ENCODE peak calls at places on chromosomes 7 and 10, in seven cellular contexts. Q, S, R, G, J, P and V are unnamed samples.

GRCh38 chr10:79096514-79096913 is 27.7 kb downstream of the ZMIZ1 start:
- DNase-seq in Q (no peak), S (no peak), R (no peak), G (no peak), J (no peak), P (no peak), V (no peak)

GRCh38 chr10:94735197-94735596 is 27.3 kb upstream of the CYP2C19 start:
- DNase-seq in Q (no peak), S (no peak), R (no peak), G (no peak), J (no peak), P (no peak), V (no peak)

GRCh38 chr10:84179059-84179710 is 5.6 kb downstream of the GPR15LG start:
- DNase-seq in Q (no peak), S (no peak), R (no peak), G (no peak), J (no peak), P (peak), V (peak)

GRCh38 chr10:24952701-24953349 is 419 bp upstream of the PRTFDC1 start:
- DNase-seq in Q (peak), S (peak), R (no peak), G (peak), J (peak), P (no peak), V (no peak)

GRCh38 chr7:91468231-91468630 is 204.0 kb downstream of the FZD1 start:
- DNase-seq in Q (no peak), S (no peak), R (no peak), G (no peak), J (no peak), P (no peak), V (no peak)

GRCh38 chr7:152615052-152615741 is 60.7 kb downstream of the XRCC2 start:
- DNase-seq in Q (no peak), S (no peak), R (no peak), G (no peak), J (no peak), P (no peak), V (no peak)

GRCh38 chr7:26609082-26609481 is 255.3 kb downstream of the SKAP2 start:
- DNase-seq in Q (no peak), S (no peak), R (no peak), G (no peak), J (no peak), P (no peak), V (no peak)

GRCh38 chr7:53398566-53398965 is 363.1 kb downstream of the POM121L12 start:
- DNase-seq in Q (no peak), S (no peak), R (no peak), G (no peak), J (no peak), P (no peak), V (no peak)

GRCh38 chr10:107984149-107984548 is 819.6 kb upstream of the SORCS1 start:
- DNase-seq in Q (no peak), S (no peak), R (no peak), G (no peak), J (no peak), P (no peak), V (no peak)

GRCh38 chr7:74364061-74364460 is 74.9 kb downstream of the CLIP2 start:
- DNase-seq in Q (no peak), S (no peak), R (no peak), G (no peak), J (no peak), P (no peak), V (no peak)

GRCh38 chr7:158296798-158297104 is 290.9 kb downstream of the PTPRN2 start:
- DNase-seq in Q (no peak), S (no peak), R (no peak), G (no peak), J (no peak), P (no peak), V (no peak)

GRCh38 chr7:64686493-64687184 is 20.7 kb downstream of the ZNF107 start:
- DNase-seq in Q (peak), S (no peak), R (no peak), G (no peak), J (no peak), P (peak), V (no peak)

GRCh38 chr10:86670876-86671275 is 2.6 kb downstream of the LDB3 start:
- DNase-seq in Q (no peak), S (no peak), R (no peak), G (no peak), J (no peak), P (no peak), V (no peak)

GRCh38 chr10:45557275-45557905 is 115.2 kb downstream of the ZFAND4 start:
- DNase-seq in Q (no peak), S (no peak), R (no peak), G (no peak), J (no peak), P (no peak), V (no peak)

GRCh38 chr10:23065549-23065948 is 29.8 kb upstream of the MSRB2 start:
- DNase-seq in Q (peak), S (peak), R (peak), G (peak), J (peak), P (peak), V (no peak)

GRCh38 chr7:37987732-37988131 is 67.3 kb downstream of the EPDR1 start:
- DNase-seq in Q (peak), S (no peak), R (no peak), G (no peak), J (no peak), P (peak), V (no peak)

GRCh38 chr10:43045631-43046287 is 31.1 kb upstream of the RET start:
- DNase-seq in Q (peak), S (no peak), R (no peak), G (peak), J (no peak), P (no peak), V (no peak)

GRCh38 chr10:112565434-112566053 is 118.5 kb downstream of the VTI1A start:
- DNase-seq in Q (peak), S (no peak), R (peak), G (peak), J (peak), P (peak), V (peak)

GRCh38 chr10:93917064-93917391 is 23.2 kb downstream of the SLC35G1 start:
- DNase-seq in Q (no peak), S (no peak), R (no peak), G (no peak), J (no peak), P (no peak), V (no peak)

GRCh38 chr10:113679463-113680171 is at the start of gene CASP7:
- DNase-seq in Q (peak), S (peak), R (peak), G (peak), J (peak), P (peak), V (peak)

GRCh38 chr10:98404571-98405396 is 10.2 kb downstream of the PYROXD2 start:
- DNase-seq in Q (no peak), S (no peak), R (no peak), G (no peak), J (no peak), P (peak), V (no peak)

GRCh38 chr10:102669206-102670064 is 25.2 kb downstream of the TRIM8 start:
- DNase-seq in Q (peak), S (peak), R (no peak), G (no peak), J (peak), P (peak), V (no peak)

GRCh38 chr7:107463139-107464078 is 6.4 kb upstream of the GPR22 start:
- DNase-seq in Q (peak), S (no peak), R (peak), G (peak), J (peak), P (peak), V (peak)

GRCh38 chr10:88271736-88272135 is 311.4 kb downstream of the RNLS start:
- DNase-seq in Q (no peak), S (no peak), R (no peak), G (no peak), J (no peak), P (peak), V (no peak)

GRCh38 chr7:4882742-4883351 is 669 bp downstream of the RADIL start:
- DNase-seq in Q (no peak), S (no peak), R (no peak), G (no peak), J (no peak), P (no peak), V (no peak)

GRCh38 chr10:101467286-101467770 is 113.4 kb downstream of the BTRC start:
- DNase-seq in Q (no peak), S (no peak), R (peak), G (peak), J (peak), P (peak), V (no peak)

GRCh38 chr10:35643151-35643975 is 1.3 kb upstream of the FZD8 start:
- DNase-seq in Q (peak), S (no peak), R (no peak), G (peak), J (peak), P (no peak), V (no peak)

GRCh38 chr10:101816913-101817541 is 1.2 kb downstream of the OGA start:
- DNase-seq in Q (no peak), S (no peak), R (no peak), G (no peak), J (no peak), P (no peak), V (no peak)

GRCh38 chr10:80167471-80167870 is 34.9 kb downstream of the PLAC9 start:
- DNase-seq in Q (no peak), S (no peak), R (no peak), G (no peak), J (no peak), P (no peak), V (no peak)

GRCh38 chr10:117619710-117620405 is 77.3 kb downstream of the EMX2 start:
- DNase-seq in Q (no peak), S (peak), R (no peak), G (no peak), J (no peak), P (no peak), V (no peak)

DNA sequence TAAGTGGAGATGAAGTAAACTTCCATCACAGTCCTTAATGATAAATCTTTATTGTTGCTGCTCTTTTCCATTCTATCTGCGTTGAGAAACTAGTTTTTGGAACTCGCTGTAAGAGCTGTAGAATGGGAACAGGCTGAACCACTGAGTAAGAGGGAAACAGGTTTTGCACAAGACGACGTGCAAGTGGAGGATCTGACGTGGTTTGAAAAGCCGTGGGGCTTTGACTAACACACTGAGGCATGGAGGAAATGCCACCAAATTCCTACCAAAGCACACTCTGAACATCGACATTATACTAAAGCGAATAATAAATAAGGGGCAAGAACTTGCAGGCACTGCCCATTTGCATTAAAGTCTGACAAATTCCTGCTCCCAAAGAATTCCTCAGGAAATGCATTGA is 160.6 kb downstream of the KLF6 start:
- DNase-seq in Q (no peak), S (no peak), R (peak), G (no peak), J (no peak), P (no peak), V (no peak)
- H3K27ac ChIP-seq in Q (peak), S (peak), R (peak), G (peak), J (no peak), P (no peak), V (no peak)

GRCh38 chr10:62079885-62080559 is 178.5 kb downstream of the ARID5B start:
- DNase-seq in Q (no peak), S (no peak), R (no peak), G (no peak), J (no peak), P (no peak), V (no peak)
- H3K27ac ChIP-seq in Q (peak), S (peak), R (no peak), G (peak), J (no peak), P (no peak), V (peak)

GRCh38 chr10:124746992-124747391 is 2.8 kb upstream of the FAM53B start:
- DNase-seq in Q (no peak), S (no peak), R (no peak), G (no peak), J (no peak), P (peak), V (no peak)

GRCh38 chr10:124747745-124748144 is 3.6 kb upstream of the FAM53B start:
- DNase-seq in Q (no peak), S (no peak), R (no peak), G (no peak), J (no peak), P (no peak), V (no peak)

GRCh38 chr10:124748206-124748605 is 4.0 kb upstream of the FAM53B start:
- DNase-seq in Q (no peak), S (no peak), R (no peak), G (no peak), J (no peak), P (no peak), V (no peak)

GRCh38 chr10:124745678-124746077 is 1.5 kb upstream of the FAM53B start:
- DNase-seq in Q (no peak), S (no peak), R (no peak), G (no peak), J (no peak), P (peak), V (no peak)

GRCh38 chr10:124748953-124749645 is 4.9 kb upstream of the FAM53B start:
- DNase-seq in Q (no peak), S (no peak), R (no peak), G (no peak), J (no peak), P (no peak), V (no peak)
- H3K27ac ChIP-seq in Q (peak), S (no peak), R (no peak), G (no peak), J (no peak), P (no peak), V (no peak)

DNA sequence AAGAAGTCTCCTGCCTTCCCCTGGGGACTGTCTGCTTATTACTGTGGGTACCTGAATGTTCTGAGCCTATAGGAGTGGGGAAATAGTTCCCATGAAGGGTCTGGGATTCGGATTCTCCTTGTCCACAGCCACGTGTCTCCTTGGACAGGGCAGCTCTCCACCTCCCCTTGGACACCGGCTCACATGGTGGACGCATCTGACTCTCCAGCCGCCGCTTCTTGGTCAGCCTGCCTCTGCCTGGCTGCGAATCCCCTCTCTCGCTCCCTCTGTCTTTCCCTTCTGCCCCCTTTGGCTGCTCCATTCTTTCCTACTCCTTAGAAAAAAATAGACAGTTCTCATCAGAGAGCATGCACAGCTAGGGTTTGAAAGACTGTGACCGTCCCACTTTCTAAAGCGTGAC is 46.9 kb downstream of the JAKMIP3 start:
- DNase-seq in Q (no peak), S (no peak), R (no peak), G (peak), J (no peak), P (no peak), V (no peak)
- H3K27ac ChIP-seq in Q (no peak), S (no peak), R (no peak), G (no peak), J (no peak), P (no peak), V (no peak)

GRCh38 chr7:131188367-131189339 is 139.0 kb upstream of the MKLN1 start:
- DNase-seq in Q (no peak), S (no peak), R (peak), G (no peak), J (no peak), P (peak), V (peak)
- H3K27ac ChIP-seq in Q (peak), S (peak), R (peak), G (no peak), J (no peak), P (peak), V (no peak)